ENCODE peak calls at places on chromosome 4, in nine cellular contexts. One of them, this sample, is unnamed.

GRCh38 chr4:77599378-77599777 is 6.2 kb upstream of the CXCL13 start:
- DNase-seq in hepatocyte: peak; percentile 52
- DNase-seq in natural killer cell: no peak
- DNase-seq in type B pancreatic cell: no peak
- DNase-seq in vagina: no peak
- DNase-seq in heart left ventricle: no peak
- DNase-seq in glutamatergic neuron: no peak
- DNase-seq in ovary: no peak
- DNase-seq in SK-N-SH: peak; percentile 20
- DNase-seq in this sample: no peak

GRCh38 chr4:88054909-88055308 is 47.5 kb downstream of the PKD2 start:
- DNase-seq in glutamatergic neuron: peak; percentile 47
- DNase-seq in natural killer cell: no peak
- DNase-seq in ovary: no peak
- DNase-seq in type B pancreatic cell: no peak
- DNase-seq in SK-N-SH: peak; percentile 20
- DNase-seq in vagina: no peak
- DNase-seq in hepatocyte: peak; percentile 69
- DNase-seq in heart left ventricle: no peak
- DNase-seq in this sample: no peak

GRCh38 chr4:32429151-32429550 is 1709.0 kb downstream of the PCDH7 start:
- DNase-seq in ovary: no peak
- DNase-seq in type B pancreatic cell: no peak
- DNase-seq in SK-N-SH: no peak
- DNase-seq in hepatocyte: no peak
- DNase-seq in glutamatergic neuron: no peak
- DNase-seq in natural killer cell: no peak
- DNase-seq in heart left ventricle: no peak
- DNase-seq in vagina: no peak
- DNase-seq in this sample: no peak

GRCh38 chr4:86521373-86521969 is 72.6 kb upstream of the PTPN13 start:
- DNase-seq in glutamatergic neuron: no peak
- DNase-seq in heart left ventricle: no peak
- DNase-seq in type B pancreatic cell: no peak
- DNase-seq in hepatocyte: no peak
- DNase-seq in vagina: no peak
- DNase-seq in natural killer cell: no peak
- DNase-seq in SK-N-SH: no peak
- DNase-seq in ovary: no peak
- DNase-seq in this sample: no peak

GRCh38 chr4:10690185-10690907 is 5.8 kb upstream of the CLNK start:
- DNase-seq in SK-N-SH: no peak
- DNase-seq in glutamatergic neuron: no peak
- DNase-seq in hepatocyte: no peak
- DNase-seq in vagina: no peak
- DNase-seq in natural killer cell: no peak
- DNase-seq in ovary: no peak
- DNase-seq in type B pancreatic cell: no peak
- DNase-seq in heart left ventricle: no peak
- DNase-seq in this sample: no peak

GRCh38 chr4:163196904-163197505 is 30.3 kb upstream of the NAF1 start:
- DNase-seq in glutamatergic neuron: no peak
- DNase-seq in heart left ventricle: no peak
- DNase-seq in ovary: no peak
- DNase-seq in natural killer cell: no peak
- DNase-seq in type B pancreatic cell: no peak
- DNase-seq in SK-N-SH: no peak
- DNase-seq in vagina: no peak
- DNase-seq in hepatocyte: no peak
- DNase-seq in this sample: no peak

GRCh38 chr4:85760521-85760920 is 285.6 kb downstream of the ARHGAP24 start:
- DNase-seq in hepatocyte: no peak
- DNase-seq in SK-N-SH: no peak
- DNase-seq in type B pancreatic cell: no peak
- DNase-seq in natural killer cell: no peak
- DNase-seq in vagina: no peak
- DNase-seq in heart left ventricle: no peak
- DNase-seq in glutamatergic neuron: no peak
- DNase-seq in ovary: no peak
- DNase-seq in this sample: no peak

GRCh38 chr4:141645611-141646340 is 9.4 kb downstream of the IL15 start:
- DNase-seq in hepatocyte: no peak
- DNase-seq in natural killer cell: no peak
- DNase-seq in heart left ventricle: no peak
- DNase-seq in glutamatergic neuron: no peak
- DNase-seq in ovary: no peak
- DNase-seq in SK-N-SH: no peak
- DNase-seq in vagina: no peak
- DNase-seq in type B pancreatic cell: no peak
- DNase-seq in this sample: no peak

GRCh38 chr4:55348436-55348835 is 2.4 kb downstream of the SRD5A3 start:
- DNase-seq in hepatocyte: no peak
- DNase-seq in vagina: no peak
- DNase-seq in heart left ventricle: no peak
- DNase-seq in natural killer cell: no peak
- DNase-seq in ovary: no peak
- DNase-seq in type B pancreatic cell: no peak
- DNase-seq in SK-N-SH: no peak
- DNase-seq in glutamatergic neuron: no peak
- DNase-seq in this sample: no peak

GRCh38 chr4:89567936-89568335 is 260.3 kb upstream of the GPRIN3 start:
- DNase-seq in heart left ventricle: no peak
- DNase-seq in type B pancreatic cell: no peak
- DNase-seq in vagina: no peak
- DNase-seq in glutamatergic neuron: no peak
- DNase-seq in hepatocyte: no peak
- DNase-seq in SK-N-SH: no peak
- DNase-seq in ovary: no peak
- DNase-seq in natural killer cell: no peak
- DNase-seq in this sample: no peak

GRCh38 chr4:48342559-48342878 is 1.2 kb downstream of the SLAIN2 start:
- DNase-seq in glutamatergic neuron: no peak
- DNase-seq in heart left ventricle: no peak
- DNase-seq in type B pancreatic cell: no peak
- DNase-seq in vagina: no peak
- DNase-seq in SK-N-SH: no peak
- DNase-seq in hepatocyte: no peak
- DNase-seq in natural killer cell: peak; percentile 31
- DNase-seq in ovary: no peak
- DNase-seq in this sample: no peak

GRCh38 chr4:153518001-153518400 is 51.8 kb downstream of the TMEM131L start:
- DNase-seq in hepatocyte: no peak
- DNase-seq in glutamatergic neuron: no peak
- DNase-seq in ovary: peak; percentile 44
- DNase-seq in vagina: no peak
- DNase-seq in heart left ventricle: no peak
- DNase-seq in type B pancreatic cell: no peak
- DNase-seq in natural killer cell: no peak
- DNase-seq in SK-N-SH: no peak
- DNase-seq in this sample: peak; percentile 36

GRCh38 chr4:38242110-38242509 is 281.9 kb downstream of the PTTG2 start:
- DNase-seq in ovary: no peak
- DNase-seq in vagina: no peak
- DNase-seq in hepatocyte: no peak
- DNase-seq in SK-N-SH: no peak
- DNase-seq in heart left ventricle: no peak
- DNase-seq in natural killer cell: no peak
- DNase-seq in glutamatergic neuron: no peak
- DNase-seq in type B pancreatic cell: no peak
- DNase-seq in this sample: no peak

DNA sequence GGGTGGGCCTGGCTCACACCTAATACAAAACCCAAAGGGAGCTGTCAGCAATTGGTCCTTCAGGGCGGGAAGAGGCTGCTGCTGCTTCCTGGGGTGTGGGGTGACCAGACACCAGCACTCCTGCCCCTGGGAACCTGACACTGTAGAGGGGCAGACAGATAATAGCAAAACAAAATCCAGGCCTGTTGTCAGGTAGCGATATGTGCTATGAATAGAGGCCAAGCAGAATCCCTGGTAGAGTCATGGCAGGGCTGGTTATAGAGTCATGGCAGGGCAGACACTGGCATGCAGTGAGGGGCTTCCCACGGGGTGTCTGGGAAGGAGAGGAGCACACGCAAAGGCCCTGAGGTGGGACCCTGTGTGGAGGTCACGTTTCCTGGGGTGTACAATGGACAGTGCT is 79.6 kb upstream of the PSAPL1 start:
- DNase-seq in vagina: no peak
- DNase-seq in ovary: no peak
- DNase-seq in glutamatergic neuron: no peak
- DNase-seq in hepatocyte: no peak
- DNase-seq in natural killer cell: no peak
- DNase-seq in type B pancreatic cell: no peak
- DNase-seq in SK-N-SH: no peak
- DNase-seq in heart left ventricle: no peak
- DNase-seq in this sample: no peak
- TF ChIP-seq CTCF in vagina: no peak
- TF ChIP-seq CTCF in ovary: no peak
- TF ChIP-seq CTCF in glutamatergic neuron: no peak
- TF ChIP-seq CTCF in hepatocyte: no peak
- TF ChIP-seq CTCF in natural killer cell: no peak
- TF ChIP-seq CTCF in type B pancreatic cell: no peak
- TF ChIP-seq CTCF in SK-N-SH: no peak
- TF ChIP-seq CTCF in heart left ventricle: no peak
- TF ChIP-seq CTCF in this sample: no peak

GRCh38 chr4:143402776-143403550 is 66.3 kb downstream of the GAB1 start:
- DNase-seq in heart left ventricle: no peak
- DNase-seq in ovary: no peak
- DNase-seq in natural killer cell: no peak
- DNase-seq in type B pancreatic cell: no peak
- DNase-seq in SK-N-SH: no peak
- DNase-seq in vagina: no peak
- DNase-seq in hepatocyte: no peak
- DNase-seq in glutamatergic neuron: no peak
- DNase-seq in this sample: no peak
- TF ChIP-seq CTCF in heart left ventricle: no peak
- TF ChIP-seq CTCF in ovary: no peak
- TF ChIP-seq CTCF in natural killer cell: no peak
- TF ChIP-seq CTCF in type B pancreatic cell: no peak
- TF ChIP-seq CTCF in SK-N-SH: no peak
- TF ChIP-seq CTCF in vagina: no peak
- TF ChIP-seq CTCF in hepatocyte: no peak
- TF ChIP-seq CTCF in glutamatergic neuron: no peak
- TF ChIP-seq CTCF in this sample: no peak

GRCh38 chr4:128068927-128069326 is 7.8 kb downstream of the LARP1B start:
- DNase-seq in hepatocyte: no peak
- DNase-seq in heart left ventricle: no peak
- DNase-seq in vagina: no peak
- DNase-seq in glutamatergic neuron: peak; percentile 27
- DNase-seq in type B pancreatic cell: no peak
- DNase-seq in natural killer cell: no peak
- DNase-seq in SK-N-SH: peak; percentile 24
- DNase-seq in ovary: no peak
- DNase-seq in this sample: no peak
- TF ChIP-seq CTCF in hepatocyte: no peak
- TF ChIP-seq CTCF in heart left ventricle: peak; percentile 24
- TF ChIP-seq CTCF in vagina: no peak
- TF ChIP-seq CTCF in glutamatergic neuron: no peak
- TF ChIP-seq CTCF in type B pancreatic cell: peak; percentile 41
- TF ChIP-seq CTCF in natural killer cell: no peak
- TF ChIP-seq CTCF in SK-N-SH: peak; percentile 47
- TF ChIP-seq CTCF in ovary: no peak
- TF ChIP-seq CTCF in this sample: no peak

GRCh38 chr4:56656346-56656643 is 24.8 kb downstream of the HOPX start:
- DNase-seq in glutamatergic neuron: no peak
- DNase-seq in ovary: no peak
- DNase-seq in SK-N-SH: peak; percentile 63
- DNase-seq in heart left ventricle: no peak
- DNase-seq in natural killer cell: no peak
- DNase-seq in hepatocyte: peak; percentile 19
- DNase-seq in type B pancreatic cell: no peak
- DNase-seq in vagina: no peak
- DNase-seq in this sample: no peak
- TF ChIP-seq CTCF in glutamatergic neuron: no peak
- TF ChIP-seq CTCF in ovary: no peak
- TF ChIP-seq CTCF in SK-N-SH: peak; percentile 30
- TF ChIP-seq CTCF in heart left ventricle: peak; percentile 18
- TF ChIP-seq CTCF in natural killer cell: peak; percentile 53
- TF ChIP-seq CTCF in hepatocyte: peak; percentile 30
- TF ChIP-seq CTCF in type B pancreatic cell: peak; percentile 44
- TF ChIP-seq CTCF in vagina: no peak
- TF ChIP-seq CTCF in this sample: no peak